ENCODE peak calls at places on chromosomes 2 and 18, in seven cellular contexts. D, T, X, I, V, L and O are unnamed samples.

GRCh38 chr2:219247678-219248642 is 2.7 kb downstream of the STK16 start:
- DNase-seq in T (peak; percentile 48), V (peak; percentile 56), I (no peak), D (no peak), L (no peak), X (no peak), O (peak; percentile 90)

GRCh38 chr18:79574938-79575525 is 104.6 kb upstream of the CTDP1 start:
- DNase-seq in D (no peak), T (no peak), X (no peak), I (no peak), L (no peak), V (no peak), O (no peak)

GRCh38 chr2:100193334-100193733 is 50.9 kb upstream of the AFF3 start:
- DNase-seq in D (no peak), T (no peak), V (no peak), L (no peak), I (no peak), X (peak; percentile 40), O (no peak)

GRCh38 chr18:56315363-56315762 is 323.0 kb downstream of the TXNL1 start:
- DNase-seq in V (no peak), I (peak; percentile 62), D (no peak), X (peak; percentile 64), T (no peak), L (no peak), O (no peak)

GRCh38 chr2:230161180-230161579 is 58.6 kb downstream of the SP110 start:
- DNase-seq in V (no peak), L (no peak), X (no peak), T (no peak), D (no peak), I (peak; percentile 24), O (no peak)

GRCh38 chr2:47984041-47984440 is 77.7 kb upstream of the FBXO11 start:
- DNase-seq in X (peak; percentile 76), T (no peak), I (peak; percentile 29), V (no peak), L (no peak), D (no peak), O (no peak)

GRCh38 chr2:127086800-127087737 is 19.9 kb downstream of the BIN1 start:
- DNase-seq in T (no peak), V (no peak), I (peak; percentile 44), L (no peak), D (peak; percentile 87), X (peak; percentile 88), O (no peak)

GRCh38 chr18:3088444-3088843 is 75.5 kb upstream of the LPIN2 start:
- DNase-seq in X (no peak), L (no peak), T (no peak), D (no peak), I (no peak), V (no peak), O (no peak)

GRCh38 chr18:32919799-32920198 is 147.0 kb upstream of the KLHL14 start:
- DNase-seq in D (peak; percentile 56), L (no peak), X (peak; percentile 41), T (no peak), I (peak; percentile 2), V (no peak), O (no peak)

GRCh38 chr2:240689975-240690374 is 1.7 kb upstream of the AQP12A start:
- DNase-seq in D (no peak), L (no peak), V (no peak), X (no peak), I (no peak), T (no peak), O (no peak)

GRCh38 chr18:36675076-36675475 is 153.7 kb downstream of the TPGS2 start:
- DNase-seq in D (no peak), X (no peak), T (no peak), L (no peak), V (no peak), I (no peak), O (no peak)

GRCh38 chr2:176407711-176408110 is 138.5 kb downstream of the MTX2 start:
- DNase-seq in V (no peak), X (no peak), T (no peak), I (no peak), D (no peak), L (no peak), O (no peak)

GRCh38 chr2:143218621-143219020 is 89.4 kb downstream of the ARHGAP15 start:
- DNase-seq in L (no peak), X (no peak), V (no peak), T (no peak), D (no peak), I (no peak), O (no peak)

GRCh38 chr2:46827274-46827930 is 88.2 kb downstream of the MCFD2 start:
- DNase-seq in T (no peak), I (peak; percentile 61), D (no peak), X (peak; percentile 68), L (no peak), V (no peak), O (no peak)

GRCh38 chr2:195406886-195407603 is 250.0 kb upstream of the SLC39A10 start:
- DNase-seq in L (no peak), D (no peak), X (peak; percentile 46), V (no peak), I (no peak), T (no peak), O (no peak)